ENCODE peak calls at places on chromosomes 4 and X, in eight cellular contexts. Z is sigmoid colon, L is A549, X is tibial nerve, C is fibroblast of lung, H is uterus, O is H1, W is left ventricle myocardium inferior. B is an unnamed sample.

GRCh38 chr4:159017323-159018036 is 85.4 kb upstream of the RAPGEF2 start:
- DNase-seq in C (no peak), X (no peak), L (no peak), H (no peak), W (no peak), Z (no peak), O (no peak), B (no peak)

GRCh38 chr4:168885416-168885815 is 124.6 kb downstream of the CBR4 start:
- DNase-seq in H (no peak), L (no peak), X (no peak), Z (no peak), C (no peak), O (no peak), W (no peak), B (no peak)

GRCh38 chrX:110013968-110014367 is 11.1 kb downstream of the TMEM164 start:
- DNase-seq in H (no peak), O (no peak), L (no peak), C (no peak), X (no peak), Z (no peak), W (no peak), B (no peak)

GRCh38 chr4:114729339-114729738 is 130.7 kb downstream of the UGT8 start:
- DNase-seq in C (no peak), L (no peak), W (no peak), X (no peak), Z (no peak), H (no peak), O (no peak), B (no peak)

GRCh38 chr4:113760094-113760851 is 1.3 kb downstream of the CAMK2D start:
- DNase-seq in L (peak; percentile 36), C (peak; percentile 59), Z (peak; percentile 66), H (peak; percentile 41), W (peak; percentile 33), O (no peak), X (peak; percentile 50), B (no peak)

GRCh38 chr4:41594439-41594838 is 56.5 kb downstream of the LIMCH1 start:
- DNase-seq in H (peak; percentile 30), L (no peak), C (peak; percentile 30), O (no peak), X (peak; percentile 30), Z (peak; percentile 78), W (peak; percentile 58), B (no peak)

GRCh38 chr4:21113496-21114213 is 413.4 kb downstream of the PACRGL start:
- DNase-seq in H (no peak), C (peak; percentile 78), X (no peak), L (no peak), Z (no peak), O (no peak), W (no peak), B (no peak)

GRCh38 chrX:103878466-103879151 is 46.6 kb upstream of the RAB9B start:
- DNase-seq in W (no peak), L (peak; percentile 22), C (peak; percentile 84), Z (no peak), H (no peak), X (no peak), O (no peak), B (no peak)

GRCh38 chr4:159191989-159192388 is 89.1 kb downstream of the RAPGEF2 start:
- DNase-seq in Z (no peak), H (no peak), O (no peak), X (no peak), C (peak; percentile 88), W (no peak), L (peak; percentile 75), B (no peak)

GRCh38 chr4:14254252-14254651 is 626.7 kb upstream of the BOD1L1 start:
- DNase-seq in X (peak; percentile 53), Z (no peak), H (peak; percentile 12), L (peak; percentile 11), C (peak; percentile 18), O (no peak), W (peak; percentile 19), B (no peak)

GRCh38 chr4:123846627-123847026 is 450.0 kb downstream of the SPRY1 start:
- DNase-seq in Z (no peak), L (no peak), C (no peak), O (no peak), X (no peak), W (no peak), H (no peak), B (no peak)

GRCh38 chr4:175961604-175962003 is 104.0 kb upstream of the WDR17 start:
- DNase-seq in L (no peak), O (no peak), W (no peak), H (no peak), Z (no peak), C (no peak), X (no peak), B (peak; percentile 57)

GRCh38 chrX:118973389-118974087 is 880 bp upstream of the LONRF3 start:
- DNase-seq in W (peak; percentile 16), H (peak; percentile 40), Z (peak; percentile 77), C (no peak), O (no peak), L (no peak), X (no peak), B (no peak)

GRCh38 chrX:22276781-22277180 is 4.1 kb downstream of the CBLL2 start:
- DNase-seq in W (no peak), H (no peak), Z (no peak), O (no peak), X (no peak), L (no peak), C (peak; percentile 37), B (no peak)

GRCh38 chr4:117284736-117285135 is 199.4 kb upstream of the TRAM1L1 start:
- DNase-seq in C (no peak), X (no peak), H (no peak), O (no peak), Z (no peak), W (no peak), L (no peak), B (no peak)

GRCh38 chrX:15854080-15854655 is 445 bp downstream of the AP1S2 start:
- DNase-seq in L (peak; percentile 39), X (no peak), O (no peak), W (peak; percentile 57), Z (peak; percentile 76), C (no peak), H (peak; percentile 55), B (no peak)

GRCh38 chr4:48350871-48351270 is 9.5 kb downstream of the SLAIN2 start:
- DNase-seq in C (no peak), L (no peak), O (no peak), H (no peak), X (no peak), Z (no peak), W (no peak), B (no peak)

GRCh38 chr4:109155682-109156243 is 146.7 kb downstream of the COL25A1 start:
- DNase-seq in X (no peak), W (no peak), C (peak; percentile 29), L (no peak), O (no peak), Z (no peak), H (no peak), B (no peak)

GRCh38 chrX:115259238-115259875 is 25.5 kb upstream of the LRCH2 start:
- DNase-seq in X (no peak), O (no peak), H (no peak), W (no peak), C (peak; percentile 4), L (no peak), Z (no peak), B (no peak)

GRCh38 chrX:65750674-65751469 is 83.4 kb downstream of the MSN start:
- DNase-seq in C (no peak), W (no peak), L (no peak), H (no peak), O (no peak), X (no peak), Z (no peak), B (peak; percentile 65)

GRCh38 chr4:3229964-3230363 is 19.0 kb upstream of the MSANTD1 start:
- DNase-seq in L (no peak), W (no peak), C (no peak), X (no peak), Z (no peak), H (no peak), O (no peak), B (no peak)

GRCh38 chrX:11380187-11380586 is 87.0 kb downstream of the AMELX start:
- DNase-seq in L (no peak), O (no peak), C (no peak), W (no peak), H (no peak), X (peak; percentile 24), Z (no peak), B (no peak)

GRCh38 chr4:160034501-160034900 is 931.6 kb downstream of the RAPGEF2 start:
- DNase-seq in L (no peak), H (no peak), Z (no peak), O (no peak), X (no peak), W (no peak), C (peak; percentile 1), B (no peak)

GRCh38 chr4:13313856-13314255 is 170.3 kb downstream of the RAB28 start:
- DNase-seq in L (no peak), O (no peak), C (no peak), X (no peak), W (no peak), Z (no peak), H (no peak), B (no peak)

GRCh38 chrX:19678941-19679340 is 163.6 kb upstream of the MAP3K15 start:
- DNase-seq in X (no peak), H (no peak), O (no peak), Z (no peak), L (no peak), C (no peak), W (no peak), B (peak; percentile 13)
- H3K4me3 ChIP-seq in X (no peak overlapping the region), H (no peak overlapping the region), O (no peak overlapping the region), Z (no peak overlapping the region), L (no peak overlapping the region), C (no peak overlapping the region), W (no peak overlapping the region), B (no peak overlapping the region)

DNA sequence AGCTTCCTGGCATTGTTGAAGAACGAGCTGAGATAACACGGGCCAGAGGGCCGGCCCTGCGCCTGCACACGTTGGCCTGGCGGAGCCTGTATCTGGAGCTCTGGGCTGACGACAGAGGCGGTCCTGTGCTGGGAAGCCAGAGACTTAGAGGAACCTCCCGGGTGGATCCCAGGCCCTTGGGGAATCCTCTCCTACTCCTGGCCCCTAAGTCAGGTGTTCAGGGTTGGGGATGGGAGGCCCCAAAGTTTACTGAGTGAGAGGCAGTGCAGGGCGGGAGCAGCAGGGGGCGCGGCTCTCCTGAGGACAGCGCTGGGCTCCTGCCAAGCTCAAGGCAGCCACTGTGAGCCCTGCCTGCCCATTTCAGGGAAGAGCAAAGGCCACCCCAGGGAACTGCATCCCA is 2.5 kb upstream of the HTRA3 start:
- DNase-seq in O (peak; percentile 54), X (peak; percentile 67), W (peak; percentile 87), H (peak; percentile 71), Z (peak; percentile 90), L (peak; percentile 69), C (no peak), B (no peak)
- TF ChIP-seq CTCF in O (peak; percentile 72), X (peak; percentile 29), W (peak; percentile 86), H (peak; percentile 58), Z (peak; percentile 82), L (peak; percentile 58), C (peak; percentile 72), B (peak; percentile 74)

GRCh38 chr4:184472540-184473264 is 1.6 kb downstream of the IRF2 start:
- DNase-seq in C (peak; percentile 75), Z (peak; percentile 88), H (peak; percentile 70), X (peak; percentile 53), O (no peak), W (peak; percentile 84), L (peak; percentile 70), B (no peak)
- H3K4me1 ChIP-seq in C (no peaks in the 10 kb centered on the region), Z (peaks cover 46% of the 10 kb centered on the region), H (peaks cover 10% of the 10 kb centered on the region), X (peaks cover 42% of the 10 kb centered on the region), O (peaks cover 2% of the 10 kb centered on the region), W (peaks cover 90% of the 10 kb centered on the region), L (peaks cover 7% of the 10 kb centered on the region), B (peaks cover 19% of the 10 kb centered on the region)

GRCh38 chr4:154741877-154742851 is 1.6 kb upstream of the LRAT start:
- DNase-seq in W (no peak), X (no peak), C (peak; percentile 19), O (peak; percentile 90), H (no peak), Z (no peak), L (no peak), B (no peak)
- H3K4me3 ChIP-seq in W (peak overlapping the region; percentile 59), X (peak overlapping the region; percentile 40), C (no peak overlapping the region), O (peak overlapping the region; percentile 52), H (peak overlapping the region; percentile 6), Z (peak overlapping the region; percentile 62), L (no peak overlapping the region), B (no peak overlapping the region)